ENCODE peak calls at places on chromosomes 11 and 22, in four cellular contexts. One of them, this sample, is unnamed.

GRCh38 chr11:121106812-121107211 is 5.8 kb downstream of the TECTA start:
- DNase-seq in CD4-positive, alpha-beta T cell: no peak
- DNase-seq in caudate nucleus: no peak
- DNase-seq in upper lobe of right lung: no peak
- DNase-seq in this sample: no peak

GRCh38 chr22:36773935-36774334 is 2.0 kb downstream of the IFT27 start:
- DNase-seq in CD4-positive, alpha-beta T cell: no peak
- DNase-seq in upper lobe of right lung: no peak
- DNase-seq in caudate nucleus: no peak
- DNase-seq in this sample: no peak

GRCh38 chr11:44006882-44007495 is 40.8 kb upstream of the ACCSL start:
- DNase-seq in CD4-positive, alpha-beta T cell: no peak
- DNase-seq in upper lobe of right lung: no peak
- DNase-seq in caudate nucleus: no peak
- DNase-seq in this sample: no peak

GRCh38 chr22:50471197-50471847 is 3.5 kb downstream of the SBF1 start:
- DNase-seq in caudate nucleus: peak; percentile 45
- DNase-seq in upper lobe of right lung: no peak
- DNase-seq in CD4-positive, alpha-beta T cell: no peak
- DNase-seq in this sample: peak; percentile 66

GRCh38 chr11:121692236-121692635 is 239.5 kb upstream of the SORL1-AS1 start:
- DNase-seq in CD4-positive, alpha-beta T cell: no peak
- DNase-seq in caudate nucleus: no peak
- DNase-seq in upper lobe of right lung: no peak
- DNase-seq in this sample: no peak

GRCh38 chr11:78667462-78667861 is 92.8 kb upstream of the NARS2 start:
- DNase-seq in CD4-positive, alpha-beta T cell: no peak
- DNase-seq in upper lobe of right lung: no peak
- DNase-seq in caudate nucleus: no peak
- DNase-seq in this sample: no peak

GRCh38 chr22:50341977-50342650 is 1.0 kb upstream of the PPP6R2 start:
- DNase-seq in caudate nucleus: peak; percentile 71
- DNase-seq in upper lobe of right lung: peak; percentile 93
- DNase-seq in CD4-positive, alpha-beta T cell: peak; percentile 80
- DNase-seq in this sample: peak; percentile 67

GRCh38 chr22:23305321-23305910 is 125.1 kb downstream of the BCR start:
- DNase-seq in caudate nucleus: no peak
- DNase-seq in upper lobe of right lung: peak; percentile 61
- DNase-seq in CD4-positive, alpha-beta T cell: no peak
- DNase-seq in this sample: no peak

GRCh38 chr11:130371004-130371590 is 56.4 kb upstream of the ZBTB44 start:
- DNase-seq in upper lobe of right lung: no peak
- DNase-seq in caudate nucleus: no peak
- DNase-seq in CD4-positive, alpha-beta T cell: no peak
- DNase-seq in this sample: no peak

GRCh38 chr11:74000770-74001169 is 8.1 kb downstream of the UCP3 start:
- DNase-seq in caudate nucleus: no peak
- DNase-seq in CD4-positive, alpha-beta T cell: no peak
- DNase-seq in upper lobe of right lung: no peak
- DNase-seq in this sample: no peak

GRCh38 chr11:73999581-74000306 is 9.1 kb downstream of the UCP3 start:
- DNase-seq in CD4-positive, alpha-beta T cell: no peak
- DNase-seq in upper lobe of right lung: no peak
- DNase-seq in caudate nucleus: peak; percentile 44
- DNase-seq in this sample: no peak

GRCh38 chr11:73998846-73999575 is 9.9 kb downstream of the UCP3 start:
- DNase-seq in CD4-positive, alpha-beta T cell: no peak
- DNase-seq in caudate nucleus: no peak
- DNase-seq in upper lobe of right lung: no peak
- DNase-seq in this sample: no peak

GRCh38 chr11:74001822-74002286 is 7.0 kb downstream of the UCP3 start:
- DNase-seq in caudate nucleus: no peak
- DNase-seq in upper lobe of right lung: no peak
- DNase-seq in CD4-positive, alpha-beta T cell: no peak
- DNase-seq in this sample: no peak

GRCh38 chr11:74000307-74000630 is 8.6 kb downstream of the UCP3 start:
- DNase-seq in caudate nucleus: no peak
- DNase-seq in CD4-positive, alpha-beta T cell: no peak
- DNase-seq in upper lobe of right lung: no peak
- DNase-seq in this sample: no peak
- H3K27ac ChIP-seq in caudate nucleus: peak overlapping the region; percentile 60
- H3K27ac ChIP-seq in CD4-positive, alpha-beta T cell: no peak overlapping the region
- H3K27ac ChIP-seq in upper lobe of right lung: no peak overlapping the region
- H3K27ac ChIP-seq in this sample: no peak overlapping the region

GRCh38 chr11:113782134-113782533 is 2.5 kb downstream of the CLDN25 start:
- DNase-seq in caudate nucleus: no peak
- DNase-seq in CD4-positive, alpha-beta T cell: no peak
- DNase-seq in upper lobe of right lung: no peak
- DNase-seq in this sample: no peak

GRCh38 chr11:113781682-113782081 is 2.1 kb downstream of the CLDN25 start:
- DNase-seq in caudate nucleus: no peak
- DNase-seq in CD4-positive, alpha-beta T cell: no peak
- DNase-seq in upper lobe of right lung: no peak
- DNase-seq in this sample: no peak

GRCh38 chr11:113774174-113774503 is 647 bp upstream of the ZW10 start:
- DNase-seq in caudate nucleus: no peak
- DNase-seq in CD4-positive, alpha-beta T cell: no peak
- DNase-seq in upper lobe of right lung: no peak
- DNase-seq in this sample: no peak

GRCh38 chr11:113779496-113779895 is at the start of gene CLDN25:
- DNase-seq in caudate nucleus: no peak
- DNase-seq in CD4-positive, alpha-beta T cell: no peak
- DNase-seq in upper lobe of right lung: no peak
- DNase-seq in this sample: no peak

GRCh38 chr11:113778111-113778910 is 1.3 kb upstream of the CLDN25 start:
- DNase-seq in CD4-positive, alpha-beta T cell: no peak
- DNase-seq in upper lobe of right lung: no peak
- DNase-seq in caudate nucleus: peak; percentile 52
- DNase-seq in this sample: no peak
- H3K27ac ChIP-seq in CD4-positive, alpha-beta T cell: no peak overlapping the region
- H3K27ac ChIP-seq in upper lobe of right lung: no peak overlapping the region
- H3K27ac ChIP-seq in caudate nucleus: peak overlapping the region; percentile 93
- H3K27ac ChIP-seq in this sample: peak overlapping the region; percentile 71

DNA sequence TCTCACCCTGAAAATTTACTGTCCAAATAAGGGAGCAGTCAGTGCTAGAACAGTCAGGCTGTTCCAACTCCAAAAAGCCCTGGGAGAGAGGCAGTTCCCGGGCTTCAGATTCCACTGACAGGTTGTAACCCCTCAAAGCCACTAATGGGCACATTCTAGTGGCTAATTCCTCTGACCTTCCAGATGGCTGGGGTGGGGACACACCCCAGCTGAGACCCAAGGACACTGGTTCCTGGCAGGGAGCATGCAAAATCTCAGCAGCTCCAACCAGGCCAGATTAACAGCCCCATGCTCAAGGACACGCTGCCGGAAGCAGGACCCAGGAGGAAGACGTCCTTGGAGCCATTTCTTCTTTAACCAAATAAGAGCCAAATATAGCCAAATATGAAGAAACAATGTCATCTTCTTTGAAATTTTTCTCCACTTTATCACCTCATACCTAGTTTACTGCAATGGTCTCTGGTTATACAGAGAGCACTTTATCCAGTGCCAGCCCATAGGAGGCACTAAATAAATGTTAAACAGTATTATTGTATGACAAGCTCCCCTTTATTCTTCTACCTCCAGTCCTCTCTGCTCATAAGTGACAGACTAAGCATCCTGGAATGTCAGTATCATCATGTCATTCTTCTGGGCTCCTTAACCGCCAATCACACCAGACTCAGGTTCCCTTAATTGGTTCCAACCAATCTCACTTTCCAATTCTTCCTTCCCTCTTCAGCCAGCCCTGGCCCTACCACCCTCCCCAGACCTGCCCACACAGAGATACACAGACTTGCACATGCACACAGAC is 92.9 kb downstream of the RPL27A start:
- DNase-seq in CD4-positive, alpha-beta T cell: no peak
- DNase-seq in caudate nucleus: no peak
- DNase-seq in upper lobe of right lung: no peak
- DNase-seq in this sample: no peak
- H3K27ac ChIP-seq in CD4-positive, alpha-beta T cell: no peak overlapping the region
- H3K27ac ChIP-seq in caudate nucleus: no peak overlapping the region
- H3K27ac ChIP-seq in upper lobe of right lung: peak overlapping the region; percentile 51
- H3K27ac ChIP-seq in this sample: no peak overlapping the region

GRCh38 chr11:108569896-108570295 is 23.7 kb downstream of the EXPH5 start:
- DNase-seq in CD4-positive, alpha-beta T cell: no peak
- DNase-seq in caudate nucleus: no peak
- DNase-seq in upper lobe of right lung: no peak
- DNase-seq in this sample: no peak

GRCh38 chr11:108574675-108575074 is 18.9 kb downstream of the EXPH5 start:
- DNase-seq in caudate nucleus: no peak
- DNase-seq in upper lobe of right lung: no peak
- DNase-seq in CD4-positive, alpha-beta T cell: no peak
- DNase-seq in this sample: no peak

GRCh38 chr11:108565653-108566052 is 27.9 kb downstream of the EXPH5 start:
- DNase-seq in upper lobe of right lung: no peak
- DNase-seq in CD4-positive, alpha-beta T cell: no peak
- DNase-seq in caudate nucleus: no peak
- DNase-seq in this sample: no peak

GRCh38 chr11:108568183-108568858 is 25.2 kb downstream of the EXPH5 start:
- DNase-seq in CD4-positive, alpha-beta T cell: no peak
- DNase-seq in upper lobe of right lung: no peak
- DNase-seq in caudate nucleus: no peak
- DNase-seq in this sample: no peak

DNA sequence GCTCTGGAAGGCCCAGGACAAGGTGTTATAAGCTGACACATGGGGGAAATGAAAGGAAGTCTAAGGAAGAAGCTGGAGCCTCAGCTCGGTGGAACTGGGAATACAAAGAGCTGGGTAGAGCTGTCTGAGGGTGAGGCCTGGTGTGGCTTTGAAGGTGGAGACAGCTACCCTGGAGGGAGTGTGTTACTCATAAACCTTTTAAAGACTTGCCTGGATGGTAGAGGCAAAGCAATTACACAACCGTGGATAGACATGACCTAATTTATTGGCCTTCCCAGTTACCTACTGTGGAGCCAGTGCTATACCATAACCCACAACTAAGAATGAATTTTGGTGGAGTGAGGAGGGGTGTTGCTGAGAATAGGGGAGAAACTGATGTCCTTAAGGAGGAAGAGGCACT is 22.6 kb downstream of the EXPH5 start:
- DNase-seq in upper lobe of right lung: no peak
- DNase-seq in caudate nucleus: no peak
- DNase-seq in CD4-positive, alpha-beta T cell: no peak
- DNase-seq in this sample: no peak
- H3K27ac ChIP-seq in upper lobe of right lung: no peak overlapping the region
- H3K27ac ChIP-seq in caudate nucleus: no peak overlapping the region
- H3K27ac ChIP-seq in CD4-positive, alpha-beta T cell: no peak overlapping the region
- H3K27ac ChIP-seq in this sample: no peak overlapping the region

DNA sequence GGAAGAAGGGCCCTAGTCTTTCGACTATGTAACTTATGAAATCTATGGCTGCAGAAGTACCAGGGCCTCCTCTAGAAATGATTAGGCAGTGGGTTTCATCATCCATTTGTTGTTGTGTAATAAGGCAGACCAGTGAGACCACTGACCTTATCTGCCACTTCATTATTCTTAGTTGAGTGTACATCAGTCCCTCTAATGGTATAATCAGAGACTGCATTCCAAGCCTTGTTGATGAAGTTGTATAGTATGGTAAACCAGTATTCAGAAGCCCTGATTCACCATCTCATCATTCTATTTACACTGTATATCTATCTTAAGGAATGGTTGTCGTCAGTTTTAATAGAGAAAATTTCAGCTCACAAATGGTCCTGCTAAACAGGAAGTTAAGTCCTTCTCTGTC is 32.2 kb upstream of the GRIA4 start:
- DNase-seq in upper lobe of right lung: no peak
- DNase-seq in caudate nucleus: no peak
- DNase-seq in CD4-positive, alpha-beta T cell: no peak
- DNase-seq in this sample: no peak
- H3K27ac ChIP-seq in upper lobe of right lung: no peak overlapping the region
- H3K27ac ChIP-seq in caudate nucleus: no peak overlapping the region
- H3K27ac ChIP-seq in CD4-positive, alpha-beta T cell: no peak overlapping the region
- H3K27ac ChIP-seq in this sample: no peak overlapping the region

GRCh38 chr11:82732348-82732733 is 1.3 kb downstream of the FAM181B start:
- DNase-seq in caudate nucleus: no peak
- DNase-seq in CD4-positive, alpha-beta T cell: no peak
- DNase-seq in upper lobe of right lung: no peak
- DNase-seq in this sample: no peak
- H3K27ac ChIP-seq in caudate nucleus: peak overlapping the region; percentile 88
- H3K27ac ChIP-seq in CD4-positive, alpha-beta T cell: no peak overlapping the region
- H3K27ac ChIP-seq in upper lobe of right lung: no peak overlapping the region
- H3K27ac ChIP-seq in this sample: peak overlapping the region; percentile 88

DNA sequence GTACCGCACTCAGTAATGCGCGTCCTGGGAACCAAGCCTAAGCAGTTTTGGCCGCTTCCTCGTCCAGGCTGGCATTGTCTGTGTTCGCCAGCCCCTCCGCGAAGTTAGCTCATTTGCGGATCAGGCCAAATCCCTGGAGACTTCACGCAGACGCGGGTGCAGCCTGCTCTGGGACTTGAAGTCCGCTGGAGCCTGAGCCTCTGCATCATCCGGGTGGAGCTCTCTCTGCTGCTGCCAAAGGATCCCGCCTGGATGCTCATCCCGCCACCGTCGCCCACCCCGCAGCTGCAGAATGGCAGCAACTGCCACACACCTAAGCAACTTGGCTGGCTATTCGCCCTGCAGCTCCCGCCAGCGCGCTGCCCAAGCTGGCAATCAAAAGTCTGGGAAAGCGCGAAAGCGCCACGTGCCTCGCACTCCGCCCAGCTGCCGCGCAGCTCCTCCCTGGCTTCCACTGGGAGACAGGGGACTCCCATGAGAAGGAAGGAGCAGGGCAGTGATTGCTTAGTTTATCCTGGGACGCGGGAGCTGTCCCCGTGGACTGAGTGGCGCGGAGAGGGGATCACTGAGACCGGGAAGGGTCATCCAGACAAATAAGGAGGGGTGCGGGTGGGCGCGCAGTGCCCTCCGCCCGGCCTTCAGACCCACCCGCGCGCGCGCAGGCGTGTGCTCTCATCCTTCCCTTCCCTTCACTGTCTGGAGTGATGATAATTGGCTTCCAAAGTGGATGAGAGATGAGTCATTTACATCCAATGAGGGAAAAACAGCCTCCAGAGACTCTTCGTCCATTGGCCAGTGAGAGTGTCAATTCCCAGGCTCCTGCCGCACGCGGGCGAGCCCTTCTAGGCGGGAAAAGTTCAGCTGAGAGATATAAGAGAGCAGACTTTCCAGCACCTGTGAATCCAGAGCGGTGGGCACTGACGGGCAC is 23.2 kb upstream of the GLYATL1B start:
- DNase-seq in caudate nucleus: no peak
- DNase-seq in upper lobe of right lung: no peak
- DNase-seq in CD4-positive, alpha-beta T cell: no peak
- DNase-seq in this sample: no peak
- H3K27ac ChIP-seq in caudate nucleus: no peak overlapping the region
- H3K27ac ChIP-seq in upper lobe of right lung: no peak overlapping the region
- H3K27ac ChIP-seq in CD4-positive, alpha-beta T cell: no peak overlapping the region
- H3K27ac ChIP-seq in this sample: no peak overlapping the region

GRCh38 chr11:66479741-66480115 is 506 bp upstream of the DPP3 start:
- DNase-seq in caudate nucleus: no peak
- DNase-seq in upper lobe of right lung: no peak
- DNase-seq in CD4-positive, alpha-beta T cell: no peak
- DNase-seq in this sample: no peak

GRCh38 chr11:66478823-66479740 is 1.2 kb upstream of the DPP3 start:
- DNase-seq in upper lobe of right lung: peak; percentile 81
- DNase-seq in caudate nucleus: no peak
- DNase-seq in CD4-positive, alpha-beta T cell: no peak
- DNase-seq in this sample: no peak

GRCh38 chr11:66477256-66478201 is 2.7 kb upstream of the DPP3 start:
- DNase-seq in caudate nucleus: no peak
- DNase-seq in upper lobe of right lung: peak; percentile 51
- DNase-seq in CD4-positive, alpha-beta T cell: no peak
- DNase-seq in this sample: no peak

GRCh38 chr11:66476841-66477251 is 3.4 kb upstream of the DPP3 start:
- DNase-seq in upper lobe of right lung: no peak
- DNase-seq in caudate nucleus: no peak
- DNase-seq in CD4-positive, alpha-beta T cell: no peak
- DNase-seq in this sample: no peak

GRCh38 chr11:66480116-66480938 is at the start of gene DPP3:
- DNase-seq in CD4-positive, alpha-beta T cell: peak; percentile 93
- DNase-seq in upper lobe of right lung: peak; percentile 99
- DNase-seq in caudate nucleus: peak; percentile 95
- DNase-seq in this sample: peak; percentile 94
- H3K27ac ChIP-seq in CD4-positive, alpha-beta T cell: peak within 1 kb of the TSS; percentile 70
- H3K27ac ChIP-seq in upper lobe of right lung: peak within 1 kb of the TSS; percentile 98
- H3K27ac ChIP-seq in caudate nucleus: peak within 1 kb of the TSS; percentile 93
- H3K27ac ChIP-seq in this sample: peak within 1 kb of the TSS; percentile 80

This sample was measured in substantia nigra.